ENCODE peak calls at places on chromosomes 2 and 18, in six cellular contexts. Z, V, A, J, K and O are unnamed samples.

GRCh38 chr2:201891676-201892075 is 85.3 kb downstream of the CDK15 start:
- DNase-seq in A (no peak), V (no peak), K (no peak), Z (no peak), J (no peak), O (no peak)

GRCh38 chr2:44949329-44950151 is 8.0 kb downstream of the SIX3 start:
- DNase-seq in A (no peak), Z (peak; percentile 57), V (peak; percentile 48), K (peak; percentile 94), J (peak; percentile 12), O (no peak)

GRCh38 chr18:24227976-24228660 is 89.3 kb downstream of the CABYR start:
- DNase-seq in Z (peak; percentile 4), J (peak; percentile 83), A (no peak), K (no peak), V (no peak), O (no peak)

GRCh38 chr2:76445880-76446279 is 735.2 kb upstream of the GCFC2 start:
- DNase-seq in J (no peak), V (no peak), Z (no peak), K (no peak), A (no peak), O (no peak)

GRCh38 chr2:180604077-180604476 is 376.3 kb upstream of the UBE2E3 start:
- DNase-seq in A (no peak), V (no peak), J (peak; percentile 15), Z (no peak), K (peak; percentile 29), O (no peak)

GRCh38 chr18:54359233-54359632 is 1.5 kb downstream of the C18orf54 start:
- DNase-seq in J (peak; percentile 11), K (no peak), Z (no peak), A (no peak), V (no peak), O (no peak)

GRCh38 chr2:63614448-63614968 is 25.7 kb downstream of the MDH1 start:
- DNase-seq in V (no peak), A (no peak), Z (no peak), K (peak; percentile 20), J (peak; percentile 61), O (no peak)

GRCh38 chr2:98554116-98554861 is 54.0 kb downstream of the COA5 start:
- DNase-seq in V (no peak), J (no peak), Z (no peak), A (no peak), K (no peak), O (no peak)

GRCh38 chr18:58538604-58539386 is 90.1 kb downstream of the ALPK2 start:
- DNase-seq in V (no peak), A (no peak), Z (no peak), J (peak; percentile 29), K (no peak), O (no peak)

GRCh38 chr2:162184362-162184761 is 32.3 kb upstream of the GCG start:
- DNase-seq in V (no peak), A (no peak), J (no peak), Z (no peak), K (no peak), O (no peak)

GRCh38 chr2:26506279-26506678 is 28.4 kb upstream of the OTOF start:
- DNase-seq in J (no peak), V (no peak), Z (no peak), K (no peak), A (no peak), O (no peak)

GRCh38 chr2:211812587-211812986 is 726.0 kb downstream of the ERBB4 start:
- DNase-seq in K (no peak), Z (no peak), V (no peak), A (no peak), J (no peak), O (no peak)

GRCh38 chr2:96359310-96359709 is 23.7 kb downstream of the NCAPH start:
- DNase-seq in K (no peak), V (peak; percentile 77), A (no peak), Z (peak; percentile 39), J (no peak), O (no peak)

GRCh38 chr2:120912101-120912985 is 176.7 kb downstream of the GLI2 start:
- DNase-seq in K (no peak), V (peak; percentile 82), Z (no peak), A (no peak), J (peak; percentile 66), O (no peak)

GRCh38 chr18:6482198-6482977 is 67.7 kb upstream of the L3MBTL4 start:
- DNase-seq in V (peak; percentile 59), J (peak; percentile 67), Z (peak; percentile 67), A (no peak), K (peak; percentile 57), O (peak; percentile 25)

GRCh38 chr2:120715941-120716340 is 19.7 kb upstream of the GLI2 start:
- DNase-seq in V (no peak), A (no peak), Z (no peak), J (no peak), K (no peak), O (no peak)

GRCh38 chr2:143586119-143586518 is 456.9 kb downstream of the ARHGAP15 start:
- DNase-seq in Z (no peak), A (no peak), K (no peak), V (no peak), J (no peak), O (no peak)

GRCh38 chr2:226136739-226137138 is 662.9 kb downstream of the IRS1 start:
- DNase-seq in A (no peak), K (no peak), V (no peak), Z (no peak), J (no peak), O (no peak)

GRCh38 chr2:187302146-187302545 is 145.9 kb downstream of the CALCRL start:
- DNase-seq in K (no peak), A (no peak), Z (no peak), V (no peak), J (peak; percentile 10), O (no peak)

GRCh38 chr2:158914066-158914465 is 54.4 kb upstream of the TANC1 start:
- DNase-seq in K (no peak), J (no peak), A (no peak), Z (no peak), V (no peak), O (no peak)

GRCh38 chr2:188582206-188582605 is 290.5 kb downstream of the GULP1 start:
- DNase-seq in Z (no peak), K (no peak), J (no peak), A (no peak), V (no peak), O (no peak)

GRCh38 chr18:62772860-62773584 is 57.7 kb downstream of the PHLPP1 start:
- DNase-seq in A (no peak), Z (no peak), V (no peak), J (no peak), K (no peak), O (no peak)

GRCh38 chr2:58387701-58388100 is 146.6 kb upstream of the FANCL start:
- DNase-seq in Z (no peak), A (no peak), K (no peak), V (no peak), J (no peak), O (no peak)

GRCh38 chr2:39359453-39360038 is 77.5 kb downstream of the MAP4K3 start:
- DNase-seq in J (no peak), Z (no peak), K (no peak), V (no peak), A (no peak), O (no peak)
- H3K9me3 ChIP-seq in J (peaks cover 15% of the 10 kb centered on the region), Z (peaks cover 23% of the 10 kb centered on the region), K (peaks cover 69% of the 10 kb centered on the region), V (peaks cover 2% of the 10 kb centered on the region), A (peaks cover 15% of the 10 kb centered on the region), O (no peaks in the 10 kb centered on the region)

DNA sequence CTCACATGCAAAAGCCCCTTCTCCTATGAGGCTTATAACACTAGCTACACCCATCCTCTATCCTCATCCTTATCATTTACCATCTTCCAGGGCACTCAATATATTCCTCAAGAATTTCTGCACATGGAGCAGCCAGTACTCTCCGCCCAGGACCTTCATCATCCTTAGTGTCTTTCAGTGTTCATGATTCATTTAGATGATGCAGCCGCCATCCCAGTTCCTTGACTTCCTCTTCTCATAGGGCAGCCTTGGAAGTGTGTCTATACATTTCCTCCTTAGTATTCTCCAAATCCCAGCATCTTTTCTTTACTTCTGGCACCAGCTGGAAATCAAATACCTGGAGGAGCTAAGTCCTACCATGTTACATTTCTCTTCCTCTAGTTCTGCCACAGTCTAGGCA is 3.0 kb upstream of the ITSN2 start:
- DNase-seq in J (no peak), V (no peak), A (no peak), K (no peak), Z (no peak), O (no peak)
- H3K4me1 ChIP-seq in J (no peaks in the 10 kb centered on the region), V (peaks cover 4% of the 10 kb centered on the region), A (no peaks in the 10 kb centered on the region), K (peaks cover 9% of the 10 kb centered on the region), Z (peaks cover 18% of the 10 kb centered on the region), O (peaks cover 29% of the 10 kb centered on the region)

DNA sequence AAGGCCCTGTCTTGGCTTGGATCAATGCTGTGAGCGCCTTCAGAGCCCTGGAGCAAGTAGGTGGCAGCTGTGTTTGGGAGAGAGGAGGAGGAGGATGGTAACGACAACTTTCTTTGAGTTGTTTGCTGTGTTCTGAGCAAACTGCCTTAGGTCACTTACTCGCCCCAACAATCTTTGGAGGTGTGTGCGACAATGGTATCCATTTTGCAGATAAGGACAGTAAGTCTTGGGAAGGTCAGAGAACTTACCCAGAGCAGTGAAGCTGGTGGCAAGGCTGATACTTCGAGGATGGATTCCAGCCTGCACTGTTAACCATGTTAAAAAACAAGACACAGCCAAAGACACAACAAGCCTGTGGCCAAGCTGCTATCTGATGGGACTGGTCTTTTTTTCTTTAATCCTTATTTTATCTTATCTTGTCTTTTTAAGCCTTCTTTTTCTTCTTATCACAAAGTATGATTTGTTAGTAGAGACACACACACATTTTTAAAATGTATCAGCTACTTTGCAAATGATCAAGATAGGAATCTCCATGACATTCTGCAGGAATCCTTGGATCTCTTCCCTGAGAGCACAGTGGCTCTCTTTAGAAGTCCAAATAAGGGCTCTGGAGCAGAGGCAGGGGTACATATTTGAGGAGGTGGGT is 27.9 kb downstream of the CNDP1 start:
- DNase-seq in Z (no peak), A (no peak), V (no peak), K (no peak), J (no peak), O (no peak)
- H3K4me3 ChIP-seq in Z (no peak overlapping the region), A (no peak overlapping the region), V (no peak overlapping the region), K (no peak overlapping the region), J (no peak overlapping the region), O (no peak overlapping the region)

GRCh38 chr2:124986136-124986535 is 961.0 kb downstream of the CNTNAP5 start:
- DNase-seq in Z (no peak), J (no peak), K (no peak), V (no peak), A (no peak), O (no peak)

GRCh38 chr2:124985210-124985760 is 960.2 kb downstream of the CNTNAP5 start:
- DNase-seq in K (no peak), A (no peak), Z (no peak), J (no peak), V (no peak), O (no peak)

GRCh38 chr2:124988111-124988510 is 963.0 kb downstream of the CNTNAP5 start:
- DNase-seq in V (no peak), Z (no peak), A (no peak), K (no peak), J (no peak), O (no peak)

GRCh38 chr2:124978597-124978996 is 953.5 kb downstream of the CNTNAP5 start:
- DNase-seq in Z (peak; percentile 44), J (no peak), K (no peak), V (no peak), A (no peak), O (no peak)

GRCh38 chr2:124983595-124983994 is 958.5 kb downstream of the CNTNAP5 start:
- DNase-seq in Z (no peak), J (peak; percentile 51), V (no peak), A (no peak), K (no peak), O (no peak)
- H3K9me3 ChIP-seq in Z (no peaks in the 10 kb centered on the region), J (no peaks in the 10 kb centered on the region), V (no peaks in the 10 kb centered on the region), A (peaks cover 5% of the 10 kb centered on the region), K (no peaks in the 10 kb centered on the region), O (no peaks in the 10 kb centered on the region)

DNA sequence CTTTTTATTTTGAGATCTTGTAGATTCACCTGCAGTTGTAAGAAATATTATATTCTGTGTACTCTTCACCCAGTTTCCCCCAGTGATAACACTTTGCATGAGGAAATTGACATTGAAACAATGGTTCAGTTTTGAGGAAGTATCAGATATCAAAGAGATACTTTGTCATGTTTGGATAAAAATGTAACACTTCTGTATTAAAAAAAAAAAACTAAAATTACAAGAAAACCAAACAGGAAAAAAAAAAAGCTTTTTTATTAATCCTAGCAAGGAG is 204.0 kb downstream of the ARL4C start:
- DNase-seq in V (no peak), Z (no peak), A (no peak), K (no peak), J (no peak), O (no peak)
- H3K4me1 ChIP-seq in V (no peaks in the 10 kb centered on the region), Z (peaks cover 10% of the 10 kb centered on the region), A (no peaks in the 10 kb centered on the region), K (no peaks in the 10 kb centered on the region), J (peaks cover 11% of the 10 kb centered on the region), O (no peaks in the 10 kb centered on the region)